ENCODE peak calls at places on chromosomes 7 and 10, in six cellular contexts. R is stimulated activated CD4-positive, alpha-beta T cell treated with anti-CD3 and anti-CD28 coated beads, Interleukin-1b, Interleukin-23, amount 100 ng/mL, for 1 hour; J is activated gamma-delta T cell; U is AG09309; O is HTR-8/SVneo; C is NAMALWA. X is an unnamed sample.

GRCh38 chr7:130521552-130521951 is 29.7 kb downstream of the MEST start:
- DNase-seq in R (no peak), O (no peak), U (no peak), C (no peak), J (no peak), X (no peak)

GRCh38 chr10:45480294-45480693 is 106.3 kb downstream of the ALOX5 start:
- DNase-seq in J (no peak), C (no peak), R (no peak), U (no peak), O (no peak), X (no peak)

GRCh38 chr7:46524350-46524749 is 603.3 kb upstream of the IGFBP3 start:
- DNase-seq in J (no peak), R (no peak), U (no peak), C (no peak), O (no peak), X (no peak)

GRCh38 chr7:79668292-79668691 is 214.8 kb upstream of the MAGI2 start:
- DNase-seq in C (no peak), O (no peak), R (no peak), U (no peak), J (no peak), X (no peak)

GRCh38 chr7:87543623-87544022 is 57.1 kb downstream of the ABCB1 start:
- DNase-seq in O (no peak), J (no peak), R (no peak), U (no peak), C (no peak), X (no peak)

GRCh38 chr7:23687011-23687410 is 7.0 kb downstream of the FAM221A start:
- DNase-seq in U (no peak), C (no peak), J (no peak), R (no peak), O (no peak), X (no peak)

GRCh38 chr10:45408421-45409319 is 34.7 kb downstream of the ALOX5 start:
- DNase-seq in J (no peak), R (no peak), O (no peak), U (no peak), C (no peak), X (no peak)

GRCh38 chr10:10996966-10997620 is 20.6 kb upstream of the CELF2 start:
- DNase-seq in O (no peak), U (no peak), J (no peak), C (no peak), R (no peak), X (no peak)

GRCh38 chr7:111560773-111561658 is 1.3 kb downstream of the IMMP2L start:
- DNase-seq in J (no peak), R (no peak), C (peak), O (no peak), U (no peak), X (no peak)

GRCh38 chr10:128859738-128860386 is 607.2 kb upstream of the MGMT start:
- DNase-seq in U (no peak), C (peak), J (no peak), R (no peak), O (no peak), X (no peak)

GRCh38 chr7:56091591-56091990 is 1.2 kb downstream of the PHKG1 start:
- DNase-seq in R (no peak), C (no peak), J (no peak), U (no peak), O (no peak), X (no peak)

GRCh38 chr7:6636741-6637543 is at the start of gene ZNF316:
- DNase-seq in U (no peak), R (peak), O (peak), J (peak), C (peak), X (peak)

GRCh38 chr7:71695189-71695588 is 563.2 kb downstream of the GALNT17 start:
- DNase-seq in J (no peak), O (no peak), C (no peak), R (no peak), U (no peak), X (no peak)

GRCh38 chr10:88039496-88040200 is 176.2 kb downstream of the PTEN start:
- DNase-seq in C (no peak), O (no peak), U (no peak), R (no peak), J (no peak), X (no peak)

GRCh38 chr7:141201145-141201885 is 127.5 kb downstream of the TMEM178B start:
- DNase-seq in C (no peak), O (no peak), J (no peak), U (no peak), R (no peak), X (no peak)

GRCh38 chr7:81150951-81151361 is 232.1 kb upstream of the SEMA3C start:
- DNase-seq in R (no peak), C (no peak), O (no peak), J (no peak), U (no peak), X (no peak)

GRCh38 chr7:155560196-155560595 is 13.8 kb upstream of the CNPY1 start:
- DNase-seq in O (no peak), U (no peak), R (no peak), C (no peak), J (no peak), X (no peak)

GRCh38 chr10:103759100-103759781 is 96.1 kb downstream of the SH3PXD2A start:
- DNase-seq in O (no peak), U (peak), C (no peak), R (no peak), J (no peak), X (no peak)

GRCh38 chr10:103618575-103619423 is 125.3 kb downstream of the NEURL1 start:
- DNase-seq in O (no peak), U (peak), J (no peak), R (no peak), C (no peak), X (no peak)